ENCODE peak calls at places on chromosomes 11 and 22, in seven cellular contexts. F is breast epithelium; X is WERI-Rb-1; W is stimulated activated CD4-positive, alpha-beta T cell treated with anti-CD3 and anti-CD28 coated beads, Interleukin-15, amount 100 ng/mL, for 48 hours; M is memory B cell; G is right cardiac atrium; Y is stimulated activated naive CD8-positive, alpha-beta T cell treated with anti-CD3 and anti-CD28 coated beads, Interleukin-15, amount 100 ng/mL, for 72 hours. H is an unnamed sample.

GRCh38 chr22:30204742-30205111 is 41.8 kb downstream of the LIF start:
- DNase-seq in Y (no peak), G (peak), F (no peak), X (no peak), W (no peak), M (no peak), H (no peak)

GRCh38 chr11:608751-609354 is 6.9 kb downstream of the IRF7 start:
- DNase-seq in Y (no peak), F (no peak), G (peak), X (no peak), M (no peak), W (no peak), H (no peak)

GRCh38 chr11:81497202-81497804 is 1236.4 kb downstream of the FAM181B start:
- DNase-seq in Y (no peak), F (no peak), G (no peak), W (no peak), X (peak), M (no peak), H (peak)

GRCh38 chr11:46697303-46697702 is 3.1 kb downstream of the ARHGAP1 start:
- DNase-seq in M (no peak), G (peak), Y (no peak), F (no peak), W (no peak), X (no peak), H (peak)

GRCh38 chr11:114131366-114131963 is 72.0 kb downstream of the ZBTB16 start:
- DNase-seq in Y (peak), G (no peak), F (no peak), M (no peak), X (no peak), W (no peak), H (peak)

GRCh38 chr22:39173787-39174497 is 21.5 kb upstream of the CBX7 start:
- DNase-seq in F (no peak), W (no peak), X (no peak), M (no peak), G (no peak), Y (peak), H (no peak)

GRCh38 chr11:289145-289705 is 299 bp downstream of the PGGHG start:
- DNase-seq in Y (peak), G (no peak), X (peak), F (no peak), W (no peak), M (no peak), H (no peak)

GRCh38 chr11:46808804-46809431 is 37.2 kb downstream of the CKAP5 start:
- DNase-seq in X (no peak), F (no peak), Y (no peak), M (no peak), G (no peak), W (no peak), H (peak)

GRCh38 chr11:12667646-12668045 is 6.6 kb upstream of the TEAD1 start:
- DNase-seq in F (no peak), G (no peak), X (no peak), Y (no peak), M (no peak), W (no peak), H (no peak)

GRCh38 chr11:81707881-81708280 is 1025.8 kb downstream of the FAM181B start:
- DNase-seq in F (no peak), Y (no peak), X (no peak), W (no peak), G (no peak), M (no peak), H (no peak)

GRCh38 chr11:58805065-58805464 is 39.4 kb downstream of the GLYATL2 start:
- DNase-seq in F (no peak), W (no peak), G (no peak), X (no peak), M (no peak), Y (no peak), H (no peak)

GRCh38 chr11:73139476-73140198 is 2.5 kb downstream of the FCHSD2 start:
- DNase-seq in Y (no peak), F (no peak), M (no peak), G (no peak), W (no peak), X (no peak), H (peak)

GRCh38 chr22:46276563-46276962 is 8.8 kb downstream of the TTC38 start:
- DNase-seq in M (no peak), W (no peak), X (no peak), F (no peak), G (no peak), Y (no peak), H (no peak)

GRCh38 chr22:25898707-25899365 is 156.8 kb downstream of the MYO18B start:
- DNase-seq in F (no peak), X (peak), G (no peak), Y (no peak), M (no peak), W (no peak), H (no peak)

GRCh38 chr22:27046126-27046525 is 388.7 kb downstream of the MIAT start:
- DNase-seq in X (no peak), W (no peak), F (no peak), M (no peak), G (no peak), Y (no peak), H (no peak)

GRCh38 chr22:27804683-27805297 is 3.2 kb upstream of the MN1 start:
- DNase-seq in M (peak), W (no peak), G (peak), Y (peak), X (peak), F (no peak), H (peak)

GRCh38 chr11:130159657-130160459 is at the start of gene ST14:
- DNase-seq in W (no peak), M (peak), F (peak), G (no peak), X (no peak), Y (no peak), H (no peak)

GRCh38 chr22:37377927-37378326 is 49.4 kb downstream of the ELFN2 start:
- DNase-seq in Y (no peak), F (no peak), M (no peak), W (no peak), X (no peak), G (no peak), H (no peak)

GRCh38 chr11:110176366-110177056 is 83.3 kb downstream of the ZC3H12C start:
- DNase-seq in Y (no peak), F (no peak), G (no peak), M (no peak), W (no peak), X (no peak), H (no peak)

GRCh38 chr11:79437981-79438630 is 2.7 kb downstream of the TENM4 start:
- DNase-seq in X (no peak), G (peak), F (no peak), M (peak), W (no peak), Y (no peak), H (no peak)

GRCh38 chr22:40094449-40094848 is 83.3 kb upstream of the TNRC6B start:
- DNase-seq in F (no peak), X (no peak), G (no peak), M (no peak), Y (no peak), W (no peak), H (no peak)

GRCh38 chr11:72398058-72398758 is 36.1 kb downstream of the CLPB start:
- DNase-seq in G (no peak), X (no peak), Y (no peak), M (no peak), F (no peak), W (no peak), H (no peak)

GRCh38 chr22:38163844-38164577 is 17.6 kb downstream of the PLA2G6 start:
- DNase-seq in X (no peak), F (no peak), Y (no peak), G (no peak), M (no peak), W (no peak), H (no peak)

GRCh38 chr11:9688716-9689511 is 25.0 kb downstream of the SWAP70 start:
- DNase-seq in F (no peak), Y (no peak), W (no peak), X (no peak), G (no peak), M (no peak), H (peak)

GRCh38 chr11:122159173-122159701 is 43.2 kb upstream of the BLID start:
- DNase-seq in G (peak), Y (no peak), F (no peak), W (no peak), X (no peak), M (no peak), H (peak)

GRCh38 chr11:79174045-79175008 is 266.5 kb downstream of the TENM4 start:
- DNase-seq in W (no peak), X (no peak), G (no peak), Y (no peak), M (no peak), F (no peak), H (no peak)

GRCh38 chr11:8342821-8343681 is 79.4 kb upstream of the LMO1 start:
- DNase-seq in Y (peak), M (peak), X (no peak), F (no peak), G (no peak), W (no peak), H (no peak)

GRCh38 chr11:19959697-19960096 is 200.6 kb downstream of the DBX1 start:
- DNase-seq in W (no peak), X (peak), M (no peak), F (no peak), Y (no peak), G (no peak), H (no peak)

GRCh38 chr11:8988329-8989234 is 15.2 kb downstream of the NRIP3 start:
- DNase-seq in Y (no peak), W (no peak), M (no peak), X (no peak), G (no peak), F (no peak), H (no peak)

GRCh38 chr22:35368386-35368785 is 12.5 kb upstream of the HMOX1 start:
- DNase-seq in G (no peak), F (no peak), X (no peak), Y (no peak), M (no peak), W (no peak), H (no peak)

GRCh38 chr11:19378814-19379213 is 138.1 kb upstream of the E2F8 start:
- DNase-seq in F (no peak), X (no peak), W (no peak), G (peak), M (no peak), Y (no peak), H (no peak)

GRCh38 chr22:31776231-31776630 is 22.4 kb downstream of the DEPDC5 start:
- DNase-seq in X (no peak), Y (no peak), M (no peak), F (no peak), W (no peak), G (no peak), H (no peak)